ENCODE peak calls at places on chromosomes 2 and 18, in four cellular contexts. W, D, I and P are unnamed samples.

GRCh38 chr2:11370377-11371098 is 26.1 kb upstream of the ROCK2 start:
- DNase-seq in W (peak; percentile 12), D (no peak), I (no peak), P (no peak)

GRCh38 chr2:69544951-69545350 is 98.6 kb downstream of the AAK1 start:
- DNase-seq in W (no peak), D (no peak), I (no peak), P (no peak)

GRCh38 chr2:187684181-187684580 is 129.9 kb upstream of the TFPI start:
- DNase-seq in W (no peak), D (no peak), I (no peak), P (no peak)

GRCh38 chr2:72673279-72673678 is 152.6 kb downstream of the EXOC6B start:
- DNase-seq in W (no peak), D (no peak), I (no peak), P (no peak)

GRCh38 chr2:172655838-172656573 is 79.6 kb upstream of the RAPGEF4 start:
- DNase-seq in W (no peak), D (no peak), I (no peak), P (no peak)

GRCh38 chr2:130828461-130828860 is 8.3 kb upstream of the ARHGEF4 start:
- DNase-seq in W (no peak), D (no peak), I (no peak), P (no peak)

GRCh38 chr18:26813043-26813442 is 52.5 kb downstream of the AQP4 start:
- DNase-seq in W (peak; percentile 45), D (no peak), I (no peak), P (no peak)

GRCh38 chr2:36729067-36729466 is 32.6 kb downstream of the VIT start:
- DNase-seq in W (no peak), D (no peak), I (no peak), P (no peak)

GRCh38 chr2:98551316-98551715 is 57.0 kb downstream of the COA5 start:
- DNase-seq in W (no peak), D (peak; percentile 27), I (no peak), P (no peak)

GRCh38 chr18:34222396-34223163 is 2.1 kb downstream of the NOL4 start:
- DNase-seq in W (peak; percentile 95), D (no peak), I (peak; percentile 20), P (no peak)

GRCh38 chr18:74546751-74547530 is 12.6 kb downstream of the CNDP1 start:
- DNase-seq in W (no peak), D (no peak), I (no peak), P (peak; percentile 21)

GRCh38 chr18:69172046-69172445 is 228.6 kb upstream of the DOK6 start:
- DNase-seq in W (no peak), D (no peak), I (no peak), P (no peak)

GRCh38 chr2:174176898-174177297 is 71.4 kb downstream of the OLA1 start:
- DNase-seq in W (no peak), D (no peak), I (no peak), P (no peak)